ENCODE peak calls at places on chromosomes 13 and 19, in ten cellular contexts. W, A, P, B, V, Q, L, C, K and F are unnamed samples.

GRCh38 chr19:17406039-17406886 is 833 bp upstream of the BST2 start:
- DNase-seq in W (no peak), P (peak; percentile 45), C (no peak), K (peak; percentile 27), L (peak; percentile 59), A (no peak), B (no peak), Q (no peak), V (no peak), F (no peak)

GRCh38 chr13:76917096-76917495 is 30.9 kb upstream of the KCTD12 start:
- DNase-seq in C (no peak), K (peak; percentile 41), W (no peak), B (no peak), V (no peak), A (no peak), P (peak; percentile 23), Q (no peak), L (peak; percentile 26), F (no peak)

GRCh38 chr13:93151277-93151676 is 75.3 kb upstream of the GPC6 start:
- DNase-seq in C (no peak), P (peak; percentile 96), V (peak; percentile 79), B (no peak), W (no peak), L (peak; percentile 89), A (no peak), K (peak; percentile 90), Q (no peak), F (no peak)

GRCh38 chr19:48806818-48807589 is 3.8 kb downstream of the BCAT2 start:
- DNase-seq in Q (no peak), P (peak; percentile 70), W (no peak), C (peak; percentile 65), L (no peak), K (no peak), B (peak; percentile 24), A (no peak), V (peak; percentile 75), F (no peak)

GRCh38 chr19:39946532-39946931 is 12.1 kb upstream of the FCGBP start:
- DNase-seq in K (no peak), Q (no peak), L (no peak), P (peak; percentile 21), A (no peak), W (no peak), C (no peak), V (no peak), B (no peak), F (no peak)

GRCh38 chr19:16076958-16077611 is 790 bp downstream of the TPM4 start:
- DNase-seq in Q (peak; percentile 80), B (no peak), A (peak; percentile 47), L (no peak), P (no peak), W (no peak), K (no peak), V (no peak), C (no peak), F (peak; percentile 58)

GRCh38 chr19:1577929-1578618 is 9.9 kb upstream of the MEX3D start:
- DNase-seq in B (no peak), A (no peak), L (no peak), V (no peak), K (no peak), Q (no peak), W (no peak), P (no peak), C (no peak), F (no peak)

GRCh38 chr13:38826182-38826813 is 139.4 kb downstream of the FREM2 start:
- DNase-seq in V (no peak), Q (no peak), K (no peak), C (no peak), A (no peak), W (no peak), B (no peak), L (no peak), P (no peak), F (no peak)

GRCh38 chr13:107441279-107441678 is 774.1 kb downstream of the LIG4 start:
- DNase-seq in P (peak; percentile 84), W (no peak), Q (no peak), C (no peak), V (no peak), A (no peak), B (no peak), K (peak; percentile 82), L (peak; percentile 95), F (no peak)

GRCh38 chr19:5094768-5095567 is 126.1 kb downstream of the KDM4B start:
- DNase-seq in W (no peak), B (no peak), L (no peak), Q (no peak), V (no peak), C (no peak), P (no peak), A (no peak), K (no peak), F (no peak)